ENCODE peak calls at places on chromosomes 7 and 10, in eight cellular contexts. N, O, Y, A, Q, P, C and H are unnamed samples.

GRCh38 chr10:62726142-62726541 is 78.4 kb upstream of the ADO start:
- DNase-seq in N (no peak), O (no peak), Y (no peak), A (no peak), Q (no peak), P (no peak), C (no peak), H (no peak)

GRCh38 chr10:71126432-71126831 is 85.9 kb upstream of the UNC5B start:
- DNase-seq in N (no peak), O (no peak), Y (no peak), A (no peak), Q (no peak), P (no peak), C (peak), H (no peak)

GRCh38 chr10:114306116-114306973 is 67.3 kb downstream of the VWA2 start:
- DNase-seq in N (no peak), O (peak), Y (no peak), A (no peak), Q (no peak), P (peak), C (no peak), H (peak)

GRCh38 chr10:119251315-119251708 is 43.9 kb downstream of the GRK5 start:
- DNase-seq in N (no peak), O (peak), Y (peak), A (no peak), Q (no peak), P (no peak), C (peak), H (peak)

GRCh38 chr7:150476819-150477631 is 26.6 kb downstream of the GIMAP8 start:
- DNase-seq in N (no peak), O (no peak), Y (no peak), A (no peak), Q (no peak), P (no peak), C (no peak), H (no peak)

GRCh38 chr7:50436133-50436802 is 13.9 kb downstream of the FIGNL1 start:
- DNase-seq in N (no peak), O (peak), Y (no peak), A (no peak), Q (no peak), P (peak), C (no peak), H (peak)

GRCh38 chr7:8261711-8262695 is at the start of gene ICA1:
- DNase-seq in N (peak), O (peak), Y (peak), A (peak), Q (peak), P (no peak), C (peak), H (no peak)

GRCh38 chr10:124344266-124344590 is 74.5 kb downstream of the OAT start:
- DNase-seq in N (no peak), O (no peak), Y (no peak), A (no peak), Q (no peak), P (no peak), C (no peak), H (no peak)

GRCh38 chr7:78585958-78586357 is 787.4 kb downstream of the PHTF2 start:
- DNase-seq in N (no peak), O (no peak), Y (no peak), A (no peak), Q (no peak), P (no peak), C (no peak), H (peak)

GRCh38 chr7:78588393-78588792 is 789.8 kb downstream of the PHTF2 start:
- DNase-seq in N (no peak), O (no peak), Y (no peak), A (no peak), Q (no peak), P (no peak), C (no peak), H (no peak)

DNA sequence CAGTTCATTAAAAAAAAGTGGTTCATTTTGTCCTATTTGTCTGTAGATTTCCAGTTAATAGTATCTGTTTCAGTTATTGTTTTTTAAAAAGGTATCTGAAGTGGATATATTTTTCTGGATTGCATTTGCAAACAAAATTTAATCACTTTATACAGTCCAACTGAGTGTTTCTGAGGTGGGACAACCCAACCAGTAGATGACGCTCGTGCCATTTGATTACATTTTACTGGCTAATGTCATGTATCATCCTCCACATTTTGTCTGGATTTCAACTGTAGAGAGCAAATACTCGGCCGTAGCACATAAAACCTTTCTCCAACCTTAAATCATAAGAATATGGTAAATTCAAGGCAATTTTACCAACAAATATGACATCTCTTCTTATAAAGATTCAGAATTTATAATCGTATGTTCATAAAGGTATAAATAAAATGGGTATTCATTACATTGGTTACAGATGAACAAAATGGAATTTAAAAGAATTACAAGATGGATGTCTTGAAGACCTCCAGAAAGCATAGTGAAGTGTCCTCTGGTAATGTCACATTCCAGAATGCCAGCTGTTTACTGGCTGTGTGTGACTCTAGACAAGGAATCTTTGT is 789.0 kb downstream of the PHTF2 start:
- DNase-seq in N (no peak), O (peak), Y (no peak), A (no peak), Q (peak), P (no peak), C (no peak), H (peak)
- TF ChIP-seq CTCF in N (no peak), O (peak), Y (no peak), A (no peak), Q (peak), P (peak), C (peak), H (peak)

DNA sequence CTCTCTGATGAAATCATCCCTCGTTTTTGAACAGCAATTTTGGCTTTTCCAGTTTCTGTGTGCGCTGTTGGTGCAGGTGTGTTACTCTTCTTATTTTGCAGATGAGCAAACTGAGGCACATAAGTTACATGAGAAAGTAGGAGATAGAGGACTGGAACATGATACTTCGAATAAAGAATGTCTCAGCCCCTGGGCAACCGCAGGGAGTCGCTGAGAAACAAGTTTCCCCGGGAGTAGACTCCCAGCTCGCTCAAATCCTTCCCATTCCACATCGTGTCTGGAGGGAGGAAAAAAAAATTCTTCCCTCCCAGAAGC is 18.0 kb downstream of the MXI1 start:
- DNase-seq in N (no peak), O (no peak), Y (no peak), A (no peak), Q (peak), P (no peak), C (no peak), H (no peak)
- H3K4me3 ChIP-seq in N (peak), O (peak), Y (peak), A (peak), Q (peak), P (peak), C (peak), H (peak)

DNA sequence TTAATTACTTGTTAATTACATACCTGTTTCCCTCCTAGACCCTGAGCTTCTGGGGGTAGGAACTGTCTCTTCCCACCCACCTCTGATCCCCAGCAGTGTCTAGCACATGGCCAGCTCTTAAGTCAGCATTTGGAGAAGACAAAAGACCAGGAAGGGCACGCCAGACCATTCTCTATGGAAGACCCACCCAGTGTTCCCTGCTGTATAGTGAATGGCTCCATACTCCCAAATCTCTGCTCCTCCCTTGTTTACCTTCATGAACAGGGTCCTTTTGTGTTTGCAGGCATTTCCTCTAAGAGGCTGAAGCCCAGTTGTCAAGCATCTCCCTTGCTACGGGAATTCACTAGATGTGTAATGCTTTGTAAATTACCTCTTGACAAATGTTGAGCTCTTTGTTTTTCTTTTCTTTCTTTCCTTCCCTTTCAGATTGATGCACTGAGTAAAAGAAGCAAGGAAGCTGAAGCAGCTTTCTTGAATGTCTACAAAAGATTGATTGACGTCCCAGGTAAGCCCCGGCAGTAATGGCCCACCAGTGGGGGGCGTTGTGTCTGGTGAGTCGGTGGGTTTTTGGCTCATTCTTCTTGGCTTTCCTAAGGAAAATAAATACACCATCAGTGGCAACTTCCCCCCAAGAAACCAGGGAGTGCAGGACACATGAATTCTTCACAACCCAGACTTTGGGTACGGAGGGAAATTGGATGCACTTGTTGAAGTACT is 216.6 kb upstream of the SH2B2 start:
- DNase-seq in N (no peak), O (no peak), Y (no peak), A (no peak), Q (no peak), P (no peak), C (no peak), H (no peak)
- TF ChIP-seq CTCF in N (no peak), O (no peak), Y (no peak), A (no peak), Q (no peak), P (no peak), C (no peak), H (no peak)

GRCh38 chr7:1567893-1568292 is 1.9 kb downstream of the PSMG3 start:
- DNase-seq in N (no peak), O (no peak), Y (no peak), A (no peak), Q (no peak), P (peak), C (peak), H (peak)
- H3K4me3 ChIP-seq in N (no peak), O (no peak), Y (no peak), A (no peak), Q (no peak), P (peak), C (no peak), H (no peak)

GRCh38 chr10:90871279-90871760 is 454 bp upstream of the RPP30 start:
- DNase-seq in N (peak), O (peak), Y (peak), A (no peak), Q (peak), P (peak), C (peak), H (peak)
- TF ChIP-seq CTCF in N (peak), O (peak), Y (peak), A (peak), Q (peak), P (peak), C (peak), H (peak)

GRCh38 chr10:99532194-99532593 is 548 bp upstream of the NKX2-3 start:
- DNase-seq in N (no peak), O (no peak), Y (no peak), A (no peak), Q (no peak), P (no peak), C (no peak), H (no peak)
- H3K4me3 ChIP-seq in N (peak), O (no peak), Y (no peak), A (no peak), Q (peak), P (no peak), C (no peak), H (no peak)

GRCh38 chr7:106779877-106780276 is 85.2 kb upstream of the PIK3CG start:
- DNase-seq in N (peak), O (no peak), Y (no peak), A (no peak), Q (peak), P (no peak), C (peak), H (no peak)
- TF ChIP-seq CTCF in N (no peak), O (no peak), Y (no peak), A (no peak), Q (peak), P (no peak), C (peak), H (no peak)